ENCODE peak calls at places on chromosome 5, in six cellular contexts. One of them, this sample, is unnamed.

GRCh38 chr5:36683821-36684434 is 77.5 kb downstream of the SLC1A3 start:
- DNase-seq in Ammon's horn: peak
- DNase-seq in GM13977: no peak
- DNase-seq in NCI-H748 treated with DMSO at 0.1 percent for 48 hours: no peak
- DNase-seq in AG10803: peak
- DNase-seq in activated CD4-positive, alpha-beta T cell treated with anti-CD3 and anti-CD28 coated beads, Interleukin-2, amount 50 U/mL, for 48 hours: no peak
- DNase-seq in this sample: peak

GRCh38 chr5:134086943-134087305 is 27.6 kb upstream of the TCF7 start:
- DNase-seq in activated CD4-positive, alpha-beta T cell treated with anti-CD3 and anti-CD28 coated beads, Interleukin-2, amount 50 U/mL, for 48 hours: peak
- DNase-seq in NCI-H748 treated with DMSO at 0.1 percent for 48 hours: no peak
- DNase-seq in AG10803: no peak
- DNase-seq in GM13977: no peak
- DNase-seq in Ammon's horn: no peak
- DNase-seq in this sample: no peak

GRCh38 chr5:172758077-172758835 is 12.7 kb downstream of the DUSP1 start:
- DNase-seq in NCI-H748 treated with DMSO at 0.1 percent for 48 hours: no peak
- DNase-seq in Ammon's horn: no peak
- DNase-seq in GM13977: no peak
- DNase-seq in AG10803: peak
- DNase-seq in activated CD4-positive, alpha-beta T cell treated with anti-CD3 and anti-CD28 coated beads, Interleukin-2, amount 50 U/mL, for 48 hours: no peak
- DNase-seq in this sample: peak

GRCh38 chr5:17190242-17190778 is 27.1 kb upstream of the BASP1 start:
- DNase-seq in AG10803: peak
- DNase-seq in Ammon's horn: peak
- DNase-seq in activated CD4-positive, alpha-beta T cell treated with anti-CD3 and anti-CD28 coated beads, Interleukin-2, amount 50 U/mL, for 48 hours: no peak
- DNase-seq in GM13977: peak
- DNase-seq in NCI-H748 treated with DMSO at 0.1 percent for 48 hours: peak
- DNase-seq in this sample: peak

GRCh38 chr5:136730426-136730825 is 365.1 kb upstream of the TRPC7 start:
- DNase-seq in GM13977: no peak
- DNase-seq in Ammon's horn: no peak
- DNase-seq in NCI-H748 treated with DMSO at 0.1 percent for 48 hours: no peak
- DNase-seq in activated CD4-positive, alpha-beta T cell treated with anti-CD3 and anti-CD28 coated beads, Interleukin-2, amount 50 U/mL, for 48 hours: no peak
- DNase-seq in AG10803: no peak
- DNase-seq in this sample: no peak

GRCh38 chr5:155103164-155103563 is 89.6 kb downstream of the KIF4B start:
- DNase-seq in NCI-H748 treated with DMSO at 0.1 percent for 48 hours: no peak
- DNase-seq in activated CD4-positive, alpha-beta T cell treated with anti-CD3 and anti-CD28 coated beads, Interleukin-2, amount 50 U/mL, for 48 hours: no peak
- DNase-seq in AG10803: peak
- DNase-seq in Ammon's horn: peak
- DNase-seq in GM13977: no peak
- DNase-seq in this sample: no peak

GRCh38 chr5:136006767-136007251 is 22.0 kb upstream of the TGFBI start:
- DNase-seq in GM13977: no peak
- DNase-seq in NCI-H748 treated with DMSO at 0.1 percent for 48 hours: no peak
- DNase-seq in AG10803: peak
- DNase-seq in Ammon's horn: no peak
- DNase-seq in activated CD4-positive, alpha-beta T cell treated with anti-CD3 and anti-CD28 coated beads, Interleukin-2, amount 50 U/mL, for 48 hours: no peak
- DNase-seq in this sample: peak

GRCh38 chr5:175477440-175477839 is 920 bp upstream of the SFXN1 start:
- DNase-seq in NCI-H748 treated with DMSO at 0.1 percent for 48 hours: no peak
- DNase-seq in Ammon's horn: no peak
- DNase-seq in activated CD4-positive, alpha-beta T cell treated with anti-CD3 and anti-CD28 coated beads, Interleukin-2, amount 50 U/mL, for 48 hours: no peak
- DNase-seq in GM13977: no peak
- DNase-seq in AG10803: no peak
- DNase-seq in this sample: no peak

GRCh38 chr5:22835630-22836029 is 17.5 kb downstream of the CDH12 start:
- DNase-seq in AG10803: no peak
- DNase-seq in GM13977: no peak
- DNase-seq in NCI-H748 treated with DMSO at 0.1 percent for 48 hours: peak
- DNase-seq in Ammon's horn: no peak
- DNase-seq in activated CD4-positive, alpha-beta T cell treated with anti-CD3 and anti-CD28 coated beads, Interleukin-2, amount 50 U/mL, for 48 hours: no peak
- DNase-seq in this sample: peak

GRCh38 chr5:149583394-149583793 is 2.1 kb downstream of the ARHGEF37 start:
- DNase-seq in GM13977: no peak
- DNase-seq in AG10803: peak
- DNase-seq in Ammon's horn: peak
- DNase-seq in NCI-H748 treated with DMSO at 0.1 percent for 48 hours: no peak
- DNase-seq in activated CD4-positive, alpha-beta T cell treated with anti-CD3 and anti-CD28 coated beads, Interleukin-2, amount 50 U/mL, for 48 hours: no peak
- DNase-seq in this sample: peak

GRCh38 chr5:5416733-5417132 is 5.7 kb upstream of the ICE1 start:
- DNase-seq in GM13977: no peak
- DNase-seq in activated CD4-positive, alpha-beta T cell treated with anti-CD3 and anti-CD28 coated beads, Interleukin-2, amount 50 U/mL, for 48 hours: no peak
- DNase-seq in NCI-H748 treated with DMSO at 0.1 percent for 48 hours: no peak
- DNase-seq in Ammon's horn: no peak
- DNase-seq in AG10803: no peak
- DNase-seq in this sample: no peak